ENCODE peak calls at places on chromosome 7, in eight cellular contexts. One of them, this sample, is unnamed.

GRCh38 chr7:156665101-156665500 is 24.5 kb downstream of the RNF32 start:
- DNase-seq in H9: no peak
- DNase-seq in neural crest cell: no peak
- DNase-seq in HFF-Myc: no peak
- DNase-seq in A549: no peak
- DNase-seq in fibroblast of mammary gland: no peak
- DNase-seq in lower lobe of right lung: no peak
- DNase-seq in choroid plexus epithelial cell: peak
- DNase-seq in this sample: no peak

GRCh38 chr7:134201569-134202261 is 74.6 kb downstream of the LRGUK start:
- DNase-seq in H9: no peak
- DNase-seq in neural crest cell: no peak
- DNase-seq in HFF-Myc: no peak
- DNase-seq in A549: no peak
- DNase-seq in fibroblast of mammary gland: no peak
- DNase-seq in lower lobe of right lung: no peak
- DNase-seq in choroid plexus epithelial cell: no peak
- DNase-seq in this sample: no peak

GRCh38 chr7:71752171-71752935 is 620.4 kb downstream of the GALNT17 start:
- DNase-seq in H9: peak
- DNase-seq in neural crest cell: peak
- DNase-seq in HFF-Myc: no peak
- DNase-seq in A549: peak
- DNase-seq in fibroblast of mammary gland: no peak
- DNase-seq in lower lobe of right lung: peak
- DNase-seq in choroid plexus epithelial cell: peak
- DNase-seq in this sample: peak

GRCh38 chr7:79502151-79502550 is 48.7 kb upstream of the MAGI2 start:
- DNase-seq in H9: no peak
- DNase-seq in neural crest cell: no peak
- DNase-seq in HFF-Myc: no peak
- DNase-seq in A549: no peak
- DNase-seq in fibroblast of mammary gland: no peak
- DNase-seq in lower lobe of right lung: no peak
- DNase-seq in choroid plexus epithelial cell: no peak
- DNase-seq in this sample: no peak

GRCh38 chr7:105512926-105513526 is 9.0 kb downstream of the PUS7 start:
- DNase-seq in H9: no peak
- DNase-seq in neural crest cell: no peak
- DNase-seq in HFF-Myc: no peak
- DNase-seq in A549: no peak
- DNase-seq in fibroblast of mammary gland: no peak
- DNase-seq in lower lobe of right lung: no peak
- DNase-seq in choroid plexus epithelial cell: no peak
- DNase-seq in this sample: no peak

GRCh38 chr7:2651336-2651735 is 19.6 kb downstream of the TTYH3 start:
- DNase-seq in H9: no peak
- DNase-seq in neural crest cell: no peak
- DNase-seq in HFF-Myc: no peak
- DNase-seq in A549: no peak
- DNase-seq in fibroblast of mammary gland: peak
- DNase-seq in lower lobe of right lung: no peak
- DNase-seq in choroid plexus epithelial cell: no peak
- DNase-seq in this sample: no peak

GRCh38 chr7:130852867-130853266 is 118.9 kb upstream of the KLF14 start:
- DNase-seq in H9: no peak
- DNase-seq in neural crest cell: no peak
- DNase-seq in HFF-Myc: no peak
- DNase-seq in A549: no peak
- DNase-seq in fibroblast of mammary gland: no peak
- DNase-seq in lower lobe of right lung: no peak
- DNase-seq in choroid plexus epithelial cell: no peak
- DNase-seq in this sample: no peak

GRCh38 chr7:30970594-30971094 is 6.9 kb downstream of the GHRHR start:
- DNase-seq in H9: no peak
- DNase-seq in neural crest cell: no peak
- DNase-seq in HFF-Myc: no peak
- DNase-seq in A549: no peak
- DNase-seq in fibroblast of mammary gland: peak
- DNase-seq in lower lobe of right lung: no peak
- DNase-seq in choroid plexus epithelial cell: peak
- DNase-seq in this sample: no peak

GRCh38 chr7:139808401-139808800 is 20.7 kb upstream of the TBXAS1 start:
- DNase-seq in H9: no peak
- DNase-seq in neural crest cell: no peak
- DNase-seq in HFF-Myc: no peak
- DNase-seq in A549: no peak
- DNase-seq in fibroblast of mammary gland: no peak
- DNase-seq in lower lobe of right lung: no peak
- DNase-seq in choroid plexus epithelial cell: no peak
- DNase-seq in this sample: no peak

GRCh38 chr7:151550601-151551286 is 31.0 kb upstream of the RHEB start:
- DNase-seq in H9: no peak
- DNase-seq in neural crest cell: no peak
- DNase-seq in HFF-Myc: no peak
- DNase-seq in A549: peak
- DNase-seq in fibroblast of mammary gland: peak
- DNase-seq in lower lobe of right lung: no peak
- DNase-seq in choroid plexus epithelial cell: peak
- DNase-seq in this sample: no peak

GRCh38 chr7:138875794-138876193 is 77.8 kb upstream of the ATP6V0A4 start:
- DNase-seq in H9: no peak
- DNase-seq in neural crest cell: no peak
- DNase-seq in HFF-Myc: peak
- DNase-seq in A549: no peak
- DNase-seq in fibroblast of mammary gland: peak
- DNase-seq in lower lobe of right lung: no peak
- DNase-seq in choroid plexus epithelial cell: peak
- DNase-seq in this sample: no peak

GRCh38 chr7:124101173-124101768 is 68.4 kb upstream of the TMEM229A start:
- DNase-seq in H9: no peak
- DNase-seq in neural crest cell: peak
- DNase-seq in HFF-Myc: no peak
- DNase-seq in A549: peak
- DNase-seq in fibroblast of mammary gland: peak
- DNase-seq in lower lobe of right lung: no peak
- DNase-seq in choroid plexus epithelial cell: peak
- DNase-seq in this sample: no peak

GRCh38 chr7:2665359-2665791 is 22.6 kb upstream of the AMZ1 start:
- DNase-seq in H9: no peak
- DNase-seq in neural crest cell: no peak
- DNase-seq in HFF-Myc: no peak
- DNase-seq in A549: no peak
- DNase-seq in fibroblast of mammary gland: no peak
- DNase-seq in lower lobe of right lung: no peak
- DNase-seq in choroid plexus epithelial cell: no peak
- DNase-seq in this sample: no peak

GRCh38 chr7:27184342-27185012 is 555 bp downstream of the HOXA11 start:
- DNase-seq in H9: peak
- DNase-seq in neural crest cell: no peak
- DNase-seq in HFF-Myc: no peak
- DNase-seq in A549: peak
- DNase-seq in fibroblast of mammary gland: peak
- DNase-seq in lower lobe of right lung: no peak
- DNase-seq in choroid plexus epithelial cell: peak
- DNase-seq in this sample: no peak

GRCh38 chr7:44733708-44734481 is 14.8 kb upstream of the ZMIZ2 start:
- DNase-seq in H9: no peak
- DNase-seq in neural crest cell: no peak
- DNase-seq in HFF-Myc: peak
- DNase-seq in A549: peak
- DNase-seq in fibroblast of mammary gland: peak
- DNase-seq in lower lobe of right lung: no peak
- DNase-seq in choroid plexus epithelial cell: peak
- DNase-seq in this sample: no peak

GRCh38 chr7:80346704-80347103 is 165.2 kb downstream of the GNAT3 start:
- DNase-seq in H9: no peak
- DNase-seq in neural crest cell: no peak
- DNase-seq in HFF-Myc: no peak
- DNase-seq in A549: peak
- DNase-seq in fibroblast of mammary gland: peak
- DNase-seq in lower lobe of right lung: no peak
- DNase-seq in choroid plexus epithelial cell: peak
- DNase-seq in this sample: no peak

GRCh38 chr7:569071-569855 is 49.6 kb upstream of the PDGFA start:
- DNase-seq in H9: no peak
- DNase-seq in neural crest cell: no peak
- DNase-seq in HFF-Myc: no peak
- DNase-seq in A549: no peak
- DNase-seq in fibroblast of mammary gland: no peak
- DNase-seq in lower lobe of right lung: peak
- DNase-seq in choroid plexus epithelial cell: no peak
- DNase-seq in this sample: no peak

GRCh38 chr7:129076886-129077285 is 22.0 kb upstream of the TNPO3 start:
- DNase-seq in H9: no peak
- DNase-seq in neural crest cell: no peak
- DNase-seq in HFF-Myc: no peak
- DNase-seq in A549: no peak
- DNase-seq in fibroblast of mammary gland: no peak
- DNase-seq in lower lobe of right lung: no peak
- DNase-seq in choroid plexus epithelial cell: no peak
- DNase-seq in this sample: no peak

GRCh38 chr7:110637252-110637651 is 453.7 kb upstream of the LRRN3 start:
- DNase-seq in H9: no peak
- DNase-seq in neural crest cell: no peak
- DNase-seq in HFF-Myc: no peak
- DNase-seq in A549: no peak
- DNase-seq in fibroblast of mammary gland: no peak
- DNase-seq in lower lobe of right lung: no peak
- DNase-seq in choroid plexus epithelial cell: no peak
- DNase-seq in this sample: no peak

GRCh38 chr7:121500659-121501058 is 104.6 kb upstream of the FAM3C start:
- DNase-seq in H9: no peak
- DNase-seq in neural crest cell: no peak
- DNase-seq in HFF-Myc: no peak
- DNase-seq in A549: no peak
- DNase-seq in fibroblast of mammary gland: no peak
- DNase-seq in lower lobe of right lung: no peak
- DNase-seq in choroid plexus epithelial cell: no peak
- DNase-seq in this sample: no peak

GRCh38 chr7:70585071-70585470 is 546.9 kb upstream of the GALNT17 start:
- DNase-seq in H9: peak
- DNase-seq in neural crest cell: no peak
- DNase-seq in HFF-Myc: no peak
- DNase-seq in A549: no peak
- DNase-seq in fibroblast of mammary gland: no peak
- DNase-seq in lower lobe of right lung: no peak
- DNase-seq in choroid plexus epithelial cell: no peak
- DNase-seq in this sample: no peak
- TF ChIP-seq CTCF in H9: peak
- TF ChIP-seq CTCF in neural crest cell: no peak
- TF ChIP-seq CTCF in HFF-Myc: peak
- TF ChIP-seq CTCF in A549: no peak
- TF ChIP-seq CTCF in fibroblast of mammary gland: no peak
- TF ChIP-seq CTCF in lower lobe of right lung: no peak
- TF ChIP-seq CTCF in choroid plexus epithelial cell: no peak
- TF ChIP-seq CTCF in this sample: no peak

DNA sequence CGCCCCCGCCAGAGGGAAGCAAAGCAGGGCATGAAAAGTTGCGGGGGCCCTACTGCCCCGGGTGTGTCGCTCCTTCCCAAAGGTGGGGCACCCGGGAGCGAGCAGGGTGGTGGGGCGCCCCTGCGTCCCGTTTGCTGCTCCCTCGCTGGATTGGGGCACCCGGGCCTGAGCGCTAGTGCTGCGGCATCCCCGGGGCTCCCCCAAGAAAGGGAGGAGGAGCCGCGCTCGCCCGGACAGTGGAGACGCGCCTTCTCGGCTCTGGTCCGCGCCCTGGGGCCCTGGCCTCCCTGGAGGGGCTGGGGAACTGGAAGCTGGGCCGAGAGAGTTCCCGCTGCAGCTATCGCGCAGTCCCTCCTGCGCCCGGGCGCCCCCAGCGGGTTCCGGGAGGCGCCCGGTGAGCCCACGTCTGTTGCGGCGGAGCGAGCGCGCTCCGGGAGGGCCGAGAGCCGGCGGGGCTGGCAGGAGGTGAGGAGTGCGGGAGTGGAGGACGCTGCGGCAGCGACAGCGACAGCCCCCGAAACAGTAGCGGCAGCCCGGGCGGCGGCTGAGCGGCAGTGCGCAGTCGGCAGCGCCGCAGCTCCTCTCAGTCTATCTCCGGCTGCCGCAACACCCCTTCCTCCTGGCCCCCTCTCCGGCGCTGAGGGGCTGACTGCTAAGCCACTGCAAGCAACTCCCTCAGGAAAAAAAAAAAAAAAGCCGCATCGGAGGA is 505 bp upstream of the BMPER start:
- DNase-seq in H9: peak
- DNase-seq in neural crest cell: peak
- DNase-seq in HFF-Myc: no peak
- DNase-seq in A549: peak
- DNase-seq in fibroblast of mammary gland: peak
- DNase-seq in lower lobe of right lung: peak
- DNase-seq in choroid plexus epithelial cell: peak
- DNase-seq in this sample: peak
- TF ChIP-seq CTCF in H9: no peak
- TF ChIP-seq CTCF in neural crest cell: peak
- TF ChIP-seq CTCF in HFF-Myc: no peak
- TF ChIP-seq CTCF in A549: no peak
- TF ChIP-seq CTCF in fibroblast of mammary gland: no peak
- TF ChIP-seq CTCF in lower lobe of right lung: no peak
- TF ChIP-seq CTCF in choroid plexus epithelial cell: no peak
- TF ChIP-seq CTCF in this sample: no peak

GRCh38 chr7:68725843-68726242 is 872.4 kb upstream of the AUTS2 start:
- DNase-seq in H9: no peak
- DNase-seq in neural crest cell: no peak
- DNase-seq in HFF-Myc: no peak
- DNase-seq in A549: no peak
- DNase-seq in fibroblast of mammary gland: no peak
- DNase-seq in lower lobe of right lung: no peak
- DNase-seq in choroid plexus epithelial cell: no peak
- DNase-seq in this sample: no peak
- TF ChIP-seq CTCF in H9: peak
- TF ChIP-seq CTCF in neural crest cell: no peak
- TF ChIP-seq CTCF in HFF-Myc: no peak
- TF ChIP-seq CTCF in A549: peak
- TF ChIP-seq CTCF in fibroblast of mammary gland: peak
- TF ChIP-seq CTCF in lower lobe of right lung: no peak
- TF ChIP-seq CTCF in choroid plexus epithelial cell: no peak
- TF ChIP-seq CTCF in this sample: no peak

DNA sequence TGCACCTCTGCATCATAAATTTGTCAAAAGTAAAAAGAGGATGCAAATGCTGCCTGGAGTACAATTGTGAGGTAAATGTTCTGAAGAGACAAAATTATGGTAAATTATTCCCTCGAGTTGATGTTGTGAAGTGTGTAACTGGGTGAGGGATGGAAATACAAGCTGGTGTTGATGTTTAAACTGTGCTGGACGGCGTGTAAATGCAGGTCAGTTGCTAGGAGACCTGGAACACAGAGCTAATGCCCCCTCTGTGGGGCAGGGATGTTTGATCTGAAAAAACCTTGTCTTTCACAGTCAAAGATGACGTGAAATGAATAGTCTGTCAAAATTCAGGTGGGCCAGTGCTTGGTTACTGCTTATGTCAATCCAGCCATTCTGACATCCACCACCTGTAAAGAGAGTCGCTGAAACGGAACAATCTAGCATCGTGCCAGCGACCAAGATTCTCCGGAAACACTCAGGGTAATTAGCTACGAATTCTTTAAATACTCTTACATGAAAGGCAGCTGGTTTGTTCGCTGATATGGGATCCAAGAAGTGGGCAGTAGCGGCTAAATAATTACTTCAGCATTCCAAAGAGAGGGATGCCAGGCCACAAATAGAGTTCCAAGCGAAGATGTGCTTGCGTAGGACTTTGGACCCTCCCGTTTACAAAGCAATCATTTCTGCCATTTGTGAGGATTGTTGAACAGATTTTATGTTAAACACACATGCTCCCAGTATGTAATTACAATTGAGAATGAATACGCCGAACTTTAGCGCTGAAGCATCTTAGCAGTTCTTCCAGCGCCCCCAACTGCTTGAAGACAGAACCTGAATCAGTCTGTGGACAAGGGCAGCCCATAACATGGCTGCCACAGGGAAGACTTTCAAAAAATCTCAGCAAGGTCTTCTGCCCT is 7.4 kb upstream of the ASB4 start:
- DNase-seq in H9: peak
- DNase-seq in neural crest cell: peak
- DNase-seq in HFF-Myc: no peak
- DNase-seq in A549: peak
- DNase-seq in fibroblast of mammary gland: peak
- DNase-seq in lower lobe of right lung: no peak
- DNase-seq in choroid plexus epithelial cell: peak
- DNase-seq in this sample: no peak
- TF ChIP-seq CTCF in H9: peak
- TF ChIP-seq CTCF in neural crest cell: peak
- TF ChIP-seq CTCF in HFF-Myc: peak
- TF ChIP-seq CTCF in A549: peak
- TF ChIP-seq CTCF in fibroblast of mammary gland: peak
- TF ChIP-seq CTCF in lower lobe of right lung: peak
- TF ChIP-seq CTCF in choroid plexus epithelial cell: peak
- TF ChIP-seq CTCF in this sample: no peak

This sample was measured in mesothelial cell of epicardium.